ENCODE peak calls at places on chromosomes 11 and 22, in four cellular contexts. One of them, this sample, is unnamed.

GRCh38 chr11:88555018-88555828 is 217.7 kb upstream of the CTSC start:
- DNase-seq in T follicular helper cell: no peak
- DNase-seq in midbrain: no peak
- DNase-seq in ELR: peak
- DNase-seq in this sample: peak

GRCh38 chr11:28535677-28536076 is 427.5 kb downstream of the METTL15 start:
- DNase-seq in ELR: peak
- DNase-seq in T follicular helper cell: no peak
- DNase-seq in midbrain: no peak
- DNase-seq in this sample: no peak

GRCh38 chr11:10920205-10920604 is 62.4 kb upstream of the ZBED5 start:
- DNase-seq in midbrain: no peak
- DNase-seq in T follicular helper cell: no peak
- DNase-seq in ELR: no peak
- DNase-seq in this sample: no peak

GRCh38 chr22:38649841-38650522 is 6.2 kb downstream of the FAM227A start:
- DNase-seq in T follicular helper cell: no peak
- DNase-seq in ELR: no peak
- DNase-seq in midbrain: no peak
- DNase-seq in this sample: no peak

GRCh38 chr11:88103337-88104206 is 71.7 kb downstream of the RAB38 start:
- DNase-seq in T follicular helper cell: peak
- DNase-seq in ELR: peak
- DNase-seq in midbrain: no peak
- DNase-seq in this sample: peak

GRCh38 chr22:28402066-28402465 is 277.6 kb downstream of the TTC28 start:
- DNase-seq in T follicular helper cell: no peak
- DNase-seq in ELR: no peak
- DNase-seq in midbrain: no peak
- DNase-seq in this sample: no peak

GRCh38 chr11:75583710-75584658 is 21.9 kb downstream of the SERPINH1 start:
- DNase-seq in ELR: peak
- DNase-seq in T follicular helper cell: no peak
- DNase-seq in midbrain: peak
- DNase-seq in this sample: peak

GRCh38 chr11:12189543-12190235 is 79.3 kb downstream of the MICAL2 start:
- DNase-seq in midbrain: no peak
- DNase-seq in T follicular helper cell: peak
- DNase-seq in ELR: no peak
- DNase-seq in this sample: peak

GRCh38 chr11:67117667-67118058 is 1.4 kb upstream of the KDM2A start:
- DNase-seq in midbrain: no peak
- DNase-seq in ELR: peak
- DNase-seq in T follicular helper cell: peak
- DNase-seq in this sample: no peak

GRCh38 chr11:65215441-65216076 is 33.8 kb downstream of the CAPN1 start:
- DNase-seq in T follicular helper cell: no peak
- DNase-seq in midbrain: no peak
- DNase-seq in ELR: no peak
- DNase-seq in this sample: no peak

GRCh38 chr11:36186340-36186739 is 102.9 kb downstream of the COMMD9 start:
- DNase-seq in T follicular helper cell: no peak
- DNase-seq in ELR: no peak
- DNase-seq in midbrain: no peak
- DNase-seq in this sample: peak

GRCh38 chr22:44542561-44543222 is 44.7 kb upstream of the RTL6 start:
- DNase-seq in ELR: no peak
- DNase-seq in midbrain: no peak
- DNase-seq in T follicular helper cell: no peak
- DNase-seq in this sample: no peak

GRCh38 chr11:126160345-126161145 is 50.9 kb downstream of the RPUSD4 start:
- DNase-seq in T follicular helper cell: no peak
- DNase-seq in ELR: no peak
- DNase-seq in midbrain: no peak
- DNase-seq in this sample: no peak

GRCh38 chr11:34599406-34599901 is 21.4 kb upstream of the EHF start:
- DNase-seq in midbrain: no peak
- DNase-seq in T follicular helper cell: no peak
- DNase-seq in ELR: peak
- DNase-seq in this sample: peak